ENCODE peak calls at places on chromosomes 4 and X, in ten cellular contexts. G is NCI-H1092 treated with DMSO at 0.1 percent for 48 hours; X is renal cortical epithelial cell; T is GM23338; M is thoracic aorta; A is D341Med; P is NCI-H1694 treated with DMSO at 0.1 percent for 48 hours; U is activated CD8-positive, alpha-beta memory T cell treated with anti-CD3 and anti-CD28 coated beads, Interleukin-2, amount 50 U/mL, for 48 hours; D is SJCRH30; Z is H54. F is an unnamed sample.

GRCh38 chr4:3439391-3439790 is 2.4 kb upstream of the HGFAC start:
- DNase-seq in G (peak), X (no peak), T (no peak), M (no peak), A (no peak), P (no peak), U (no peak), D (no peak), Z (no peak), F (no peak)

GRCh38 chrX:102746134-102746584 is 25.6 kb downstream of the GPRASP3 start:
- DNase-seq in G (no peak), X (no peak), T (peak), M (no peak), A (no peak), P (no peak), U (peak), D (no peak), Z (no peak), F (no peak)

GRCh38 chr4:37812713-37813112 is 13.8 kb upstream of the PGM2 start:
- DNase-seq in G (no peak), X (peak), T (no peak), M (no peak), A (no peak), P (no peak), U (no peak), D (peak), Z (peak), F (no peak)

GRCh38 chrX:70234355-70234754 is at the start of gene AWAT1:
- DNase-seq in G (no peak), X (no peak), T (no peak), M (no peak), A (no peak), P (no peak), U (no peak), D (no peak), Z (no peak), F (no peak)

GRCh38 chr4:1082215-1083182 is 30.9 kb downstream of the RNF212 start:
- DNase-seq in G (peak), X (peak), T (no peak), M (peak), A (peak), P (no peak), U (no peak), D (no peak), Z (peak), F (no peak)

GRCh38 chrX:122565952-122566351 is 618.1 kb upstream of the GRIA3 start:
- DNase-seq in G (no peak), X (peak), T (no peak), M (peak), A (no peak), P (peak), U (no peak), D (peak), Z (peak), F (no peak)

GRCh38 chr4:118941799-118942198 is 53.1 kb downstream of the SYNPO2 start:
- DNase-seq in G (peak), X (no peak), T (no peak), M (no peak), A (no peak), P (no peak), U (no peak), D (peak), Z (no peak), F (peak)

GRCh38 chr4:5066101-5066500 is 14.8 kb downstream of the STK32B start:
- DNase-seq in G (no peak), X (no peak), T (no peak), M (no peak), A (no peak), P (no peak), U (no peak), D (no peak), Z (no peak), F (no peak)

GRCh38 chr4:168141733-168142132 is 49.4 kb downstream of the ANXA10 start:
- DNase-seq in G (no peak), X (no peak), T (no peak), M (no peak), A (no peak), P (no peak), U (no peak), D (no peak), Z (no peak), F (no peak)

GRCh38 chrX:103780701-103781402 is 4.2 kb downstream of the PLP1 start:
- DNase-seq in G (no peak), X (no peak), T (no peak), M (no peak), A (no peak), P (no peak), U (no peak), D (no peak), Z (no peak), F (no peak)

GRCh38 chr4:48813984-48814383 is 16.9 kb upstream of the OCIAD1 start:
- DNase-seq in G (peak), X (no peak), T (no peak), M (no peak), A (peak), P (peak), U (no peak), D (peak), Z (no peak), F (no peak)